ENCODE peak calls at places on chromosomes 1 and 21, in four cellular contexts. One of them, this sample, is unnamed.

GRCh38 chr1:99629164-99629563 is 16.7 kb upstream of the PALMD start:
- DNase-seq in activated effector memory CD4-positive, alpha-beta T cell treated with anti-CD3 and anti-CD28 coated beads, Interleukin-2, amount 50 U/mL, for 16 hours: no peak
- DNase-seq in iris pigment epithelial cell: no peak
- DNase-seq in NT2/D1: no peak
- DNase-seq in this sample: no peak

GRCh38 chr1:162530318-162530984 is 31.1 kb upstream of the UAP1 start:
- DNase-seq in activated effector memory CD4-positive, alpha-beta T cell treated with anti-CD3 and anti-CD28 coated beads, Interleukin-2, amount 50 U/mL, for 16 hours: no peak
- DNase-seq in iris pigment epithelial cell: no peak
- DNase-seq in NT2/D1: peak
- DNase-seq in this sample: peak

GRCh38 chr1:67559222-67559700 is 125.7 kb upstream of the GADD45A start:
- DNase-seq in activated effector memory CD4-positive, alpha-beta T cell treated with anti-CD3 and anti-CD28 coated beads, Interleukin-2, amount 50 U/mL, for 16 hours: no peak
- DNase-seq in iris pigment epithelial cell: peak
- DNase-seq in NT2/D1: no peak
- DNase-seq in this sample: no peak

GRCh38 chr1:107450899-107451664 is 310.2 kb downstream of the NTNG1 start:
- DNase-seq in activated effector memory CD4-positive, alpha-beta T cell treated with anti-CD3 and anti-CD28 coated beads, Interleukin-2, amount 50 U/mL, for 16 hours: no peak
- DNase-seq in iris pigment epithelial cell: no peak
- DNase-seq in NT2/D1: no peak
- DNase-seq in this sample: no peak

GRCh38 chr1:1290238-1290731 is 10.0 kb downstream of the SCNN1D start:
- DNase-seq in activated effector memory CD4-positive, alpha-beta T cell treated with anti-CD3 and anti-CD28 coated beads, Interleukin-2, amount 50 U/mL, for 16 hours: peak
- DNase-seq in iris pigment epithelial cell: peak
- DNase-seq in NT2/D1: no peak
- DNase-seq in this sample: no peak

GRCh38 chr1:116415699-116416533 is 42.9 kb downstream of the ATP1A1 start:
- DNase-seq in activated effector memory CD4-positive, alpha-beta T cell treated with anti-CD3 and anti-CD28 coated beads, Interleukin-2, amount 50 U/mL, for 16 hours: no peak
- DNase-seq in iris pigment epithelial cell: no peak
- DNase-seq in NT2/D1: peak
- DNase-seq in this sample: no peak

GRCh38 chr1:204296431-204296988 is 63.2 kb downstream of the PLEKHA6 start:
- DNase-seq in activated effector memory CD4-positive, alpha-beta T cell treated with anti-CD3 and anti-CD28 coated beads, Interleukin-2, amount 50 U/mL, for 16 hours: no peak
- DNase-seq in iris pigment epithelial cell: peak
- DNase-seq in NT2/D1: no peak
- DNase-seq in this sample: no peak

GRCh38 chr1:2595261-2595811 is 8.8 kb downstream of the PRXL2B start:
- DNase-seq in activated effector memory CD4-positive, alpha-beta T cell treated with anti-CD3 and anti-CD28 coated beads, Interleukin-2, amount 50 U/mL, for 16 hours: peak
- DNase-seq in iris pigment epithelial cell: no peak
- DNase-seq in NT2/D1: no peak
- DNase-seq in this sample: no peak

GRCh38 chr1:44483089-44483488 is 78.0 kb downstream of the RNF220 start:
- DNase-seq in activated effector memory CD4-positive, alpha-beta T cell treated with anti-CD3 and anti-CD28 coated beads, Interleukin-2, amount 50 U/mL, for 16 hours: no peak
- DNase-seq in iris pigment epithelial cell: no peak
- DNase-seq in NT2/D1: no peak
- DNase-seq in this sample: no peak

GRCh38 chr1:55572878-55573734 is 357.9 kb upstream of the USP24 start:
- DNase-seq in activated effector memory CD4-positive, alpha-beta T cell treated with anti-CD3 and anti-CD28 coated beads, Interleukin-2, amount 50 U/mL, for 16 hours: no peak
- DNase-seq in iris pigment epithelial cell: peak
- DNase-seq in NT2/D1: no peak
- DNase-seq in this sample: no peak

GRCh38 chr1:113860891-113861290 is 10.6 kb downstream of the PTPN22 start:
- DNase-seq in activated effector memory CD4-positive, alpha-beta T cell treated with anti-CD3 and anti-CD28 coated beads, Interleukin-2, amount 50 U/mL, for 16 hours: no peak
- DNase-seq in iris pigment epithelial cell: peak
- DNase-seq in NT2/D1: no peak
- DNase-seq in this sample: no peak

GRCh38 chr1:110292327-110292741 is 46.8 kb upstream of the RBM15 start:
- DNase-seq in activated effector memory CD4-positive, alpha-beta T cell treated with anti-CD3 and anti-CD28 coated beads, Interleukin-2, amount 50 U/mL, for 16 hours: no peak
- DNase-seq in iris pigment epithelial cell: peak
- DNase-seq in NT2/D1: no peak
- DNase-seq in this sample: no peak

GRCh38 chr1:51814513-51814912 is 64.0 kb downstream of the NRDC start:
- DNase-seq in activated effector memory CD4-positive, alpha-beta T cell treated with anti-CD3 and anti-CD28 coated beads, Interleukin-2, amount 50 U/mL, for 16 hours: no peak
- DNase-seq in iris pigment epithelial cell: no peak
- DNase-seq in NT2/D1: no peak
- DNase-seq in this sample: no peak

GRCh38 chr1:75614455-75615379 is 3.8 kb upstream of the SLC44A5 start:
- DNase-seq in activated effector memory CD4-positive, alpha-beta T cell treated with anti-CD3 and anti-CD28 coated beads, Interleukin-2, amount 50 U/mL, for 16 hours: peak
- DNase-seq in iris pigment epithelial cell: peak
- DNase-seq in NT2/D1: peak
- DNase-seq in this sample: no peak

GRCh38 chr21:34276711-34277425 is 86.9 kb upstream of the KCNE2 start:
- DNase-seq in activated effector memory CD4-positive, alpha-beta T cell treated with anti-CD3 and anti-CD28 coated beads, Interleukin-2, amount 50 U/mL, for 16 hours: no peak
- DNase-seq in iris pigment epithelial cell: peak
- DNase-seq in NT2/D1: no peak
- DNase-seq in this sample: no peak

GRCh38 chr1:26317612-26318337 is at the start of gene CD52:
- DNase-seq in activated effector memory CD4-positive, alpha-beta T cell treated with anti-CD3 and anti-CD28 coated beads, Interleukin-2, amount 50 U/mL, for 16 hours: peak
- DNase-seq in iris pigment epithelial cell: no peak
- DNase-seq in NT2/D1: no peak
- DNase-seq in this sample: no peak

GRCh38 chr1:236904874-236905741 is 99.1 kb downstream of the MT1HL1 start:
- DNase-seq in activated effector memory CD4-positive, alpha-beta T cell treated with anti-CD3 and anti-CD28 coated beads, Interleukin-2, amount 50 U/mL, for 16 hours: no peak
- DNase-seq in iris pigment epithelial cell: peak
- DNase-seq in NT2/D1: no peak
- DNase-seq in this sample: no peak

GRCh38 chr1:81142099-81142776 is 658.5 kb upstream of the ADGRL2 start:
- DNase-seq in activated effector memory CD4-positive, alpha-beta T cell treated with anti-CD3 and anti-CD28 coated beads, Interleukin-2, amount 50 U/mL, for 16 hours: no peak
- DNase-seq in iris pigment epithelial cell: peak
- DNase-seq in NT2/D1: no peak
- DNase-seq in this sample: no peak

GRCh38 chr1:25343872-25344271 is 5.7 kb downstream of the TMEM50A start:
- DNase-seq in activated effector memory CD4-positive, alpha-beta T cell treated with anti-CD3 and anti-CD28 coated beads, Interleukin-2, amount 50 U/mL, for 16 hours: no peak
- DNase-seq in iris pigment epithelial cell: peak
- DNase-seq in NT2/D1: no peak
- DNase-seq in this sample: no peak